ENCODE peak calls at places on chromosomes 3 and 15, in six cellular contexts. D is SK-N-SH, B is A549, L is heart right ventricle, G is right lobe of liver, Y is K562. E is an unnamed sample.

GRCh38 chr15:76875911-76876310 is 29.2 kb downstream of the SCAPER start:
- DNase-seq in B (no peak), G (no peak), L (no peak), Y (no peak), D (no peak), E (no peak)

GRCh38 chr3:11954312-11954934 is 49.8 kb upstream of the SYN2 start:
- DNase-seq in Y (no peak), D (peak), G (no peak), B (no peak), L (no peak), E (no peak)

GRCh38 chr3:46830801-46831200 is 32.4 kb downstream of the MYL3 start:
- DNase-seq in L (no peak), G (no peak), Y (no peak), D (no peak), B (no peak), E (no peak)

GRCh38 chr15:71806452-71806931 is 3.9 kb upstream of the NR2E3 start:
- DNase-seq in L (no peak), Y (no peak), B (peak), D (peak), G (no peak), E (no peak)

GRCh38 chr3:88151358-88151757 is 1.6 kb downstream of the C3orf38 start:
- DNase-seq in B (no peak), G (no peak), L (no peak), Y (no peak), D (no peak), E (no peak)

GRCh38 chr3:156455839-156456238 is 99.1 kb downstream of the SSR3 start:
- DNase-seq in L (no peak), Y (peak), D (no peak), G (no peak), B (peak), E (no peak)

GRCh38 chr3:36843065-36844051 is 79.0 kb upstream of the DCLK3 start:
- DNase-seq in D (peak), G (no peak), Y (peak), B (peak), L (no peak), E (no peak)

GRCh38 chr3:61601831-61602230 is 40.5 kb downstream of the PTPRG start:
- DNase-seq in B (no peak), D (no peak), L (peak), G (no peak), Y (no peak), E (no peak)

GRCh38 chr3:162956711-162957110 is 1460.1 kb downstream of the OTOL1 start:
- DNase-seq in B (no peak), G (no peak), L (no peak), D (no peak), Y (no peak), E (no peak)

GRCh38 chr3:41117398-41117870 is 81.9 kb upstream of the CTNNB1 start:
- DNase-seq in G (peak), B (peak), Y (peak), L (peak), D (no peak), E (peak)

GRCh38 chr3:131708216-131708615 is 205.4 kb upstream of the MRPL3 start:
- DNase-seq in D (no peak), L (no peak), Y (no peak), B (no peak), G (no peak), E (no peak)

GRCh38 chr3:51955893-51956770 is 951 bp downstream of the GPR62 start:
- DNase-seq in L (peak), D (peak), B (no peak), G (no peak), Y (no peak), E (peak)

GRCh38 chr3:5227812-5228211 is 40.3 kb downstream of the EDEM1 start:
- DNase-seq in D (no peak), B (no peak), G (no peak), Y (no peak), L (no peak), E (no peak)

GRCh38 chr3:188936597-188937107 is 235.1 kb upstream of the TPRG1 start:
- DNase-seq in Y (no peak), G (no peak), D (no peak), B (no peak), L (no peak), E (no peak)

GRCh38 chr3:12483364-12483763 is 916 bp upstream of the TSEN2 start:
- DNase-seq in D (no peak), G (no peak), L (no peak), Y (no peak), B (no peak), E (no peak)

GRCh38 chr3:18725668-18726407 is 300.7 kb upstream of the SATB1 start:
- DNase-seq in L (no peak), Y (no peak), D (no peak), G (no peak), B (no peak), E (no peak)

GRCh38 chr3:72722930-72723726 is 125.1 kb downstream of the SHQ1 start:
- DNase-seq in L (no peak), B (peak), Y (no peak), G (no peak), D (no peak), E (no peak)

GRCh38 chr15:99628374-99629001 is 62.7 kb downstream of the MEF2A start:
- DNase-seq in L (no peak), G (no peak), D (no peak), Y (no peak), B (peak), E (no peak)

GRCh38 chr3:149003653-149004305 is 12.4 kb downstream of the GYG1 start:
- DNase-seq in B (no peak), Y (no peak), G (no peak), D (no peak), L (no peak), E (no peak)

GRCh38 chr3:81752604-81753003 is 8.8 kb downstream of the GBE1 start:
- DNase-seq in L (no peak), G (no peak), B (no peak), Y (no peak), D (no peak), E (no peak)

GRCh38 chr3:51799879-51800757 is 21.1 kb upstream of the IQCF6 start:
- DNase-seq in Y (peak), L (peak), B (peak), G (no peak), D (peak), E (no peak)

GRCh38 chr15:70328137-70329115 is 230.7 kb upstream of the TLE3 start:
- DNase-seq in Y (no peak), D (no peak), B (no peak), G (no peak), L (peak), E (no peak)

GRCh38 chr3:64399205-64399800 is 174.0 kb upstream of the PRICKLE2 start:
- DNase-seq in B (peak), D (peak), L (peak), Y (peak), G (no peak), E (no peak)

GRCh38 chr15:86327230-86327865 is 247.7 kb downstream of the AGBL1 start:
- DNase-seq in G (no peak), Y (no peak), L (no peak), B (no peak), D (no peak), E (no peak)

GRCh38 chr3:163058190-163058854 is 1561.7 kb downstream of the OTOL1 start:
- DNase-seq in D (no peak), L (no peak), B (no peak), Y (no peak), G (no peak), E (no peak)

GRCh38 chr3:115943579-115943978 is 320.3 kb downstream of the GAP43 start:
- DNase-seq in Y (no peak), G (no peak), B (no peak), D (no peak), L (no peak), E (no peak)

GRCh38 chr3:133643611-133644010 is 18.1 kb downstream of the TOPBP1 start:
- DNase-seq in B (no peak), L (no peak), D (no peak), Y (no peak), G (no peak), E (no peak)

GRCh38 chr3:133644768-133645167 is 17.0 kb downstream of the TOPBP1 start:
- DNase-seq in L (no peak), Y (no peak), D (no peak), G (no peak), B (peak), E (no peak)

DNA sequence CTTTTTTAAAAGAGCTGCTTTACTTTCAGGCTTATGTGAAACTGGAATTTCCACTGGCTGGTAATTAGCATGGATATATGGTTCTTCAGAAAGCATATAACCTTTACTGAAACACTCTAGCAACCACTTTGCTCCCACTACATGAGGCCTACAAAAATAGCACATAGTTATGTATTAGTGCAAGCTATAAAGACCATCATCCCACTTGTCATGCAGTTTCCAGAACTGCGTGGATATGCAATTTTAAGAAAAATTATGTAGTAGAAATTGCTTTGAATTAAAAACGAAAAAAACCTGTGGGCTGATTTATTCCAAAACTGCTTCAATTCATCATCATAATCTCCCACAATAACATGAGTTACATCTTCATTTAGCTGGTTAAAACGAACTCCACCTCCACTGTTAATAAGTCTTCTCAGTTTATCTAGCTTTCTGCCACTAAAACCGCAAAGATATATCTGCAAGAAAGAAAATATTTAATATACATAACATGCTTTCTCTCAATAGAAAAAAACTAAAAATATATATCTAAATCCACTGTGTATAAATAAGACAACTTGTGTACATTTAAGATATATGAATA is 12.2 kb downstream of the TOPBP1 start:
- DNase-seq in G (no peak), D (no peak), Y (no peak), L (no peak), B (no peak), E (no peak)
- H3K27ac ChIP-seq in G (no peak), D (no peak), Y (no peak), L (no peak), B (no peak), E (no peak)

GRCh38 chr3:174891524-174892203 is 32.5 kb downstream of the NAALADL2 start:
- DNase-seq in B (peak), Y (no peak), L (no peak), D (no peak), G (no peak), E (no peak)
- TF ChIP-seq CTCF in B (no peak), Y (no peak), L (peak), D (no peak), G (no peak), E (no peak)

GRCh38 chr3:150256782-150257181 is 151.3 kb upstream of the TSC22D2 start:
- DNase-seq in G (no peak), Y (no peak), B (no peak), L (no peak), D (no peak), E (no peak)

GRCh38 chr3:150255416-150255815 is 152.7 kb upstream of the TSC22D2 start:
- DNase-seq in L (peak), G (peak), D (no peak), B (no peak), Y (no peak), E (no peak)

GRCh38 chr3:150253622-150254021 is 154.5 kb upstream of the TSC22D2 start:
- DNase-seq in D (no peak), Y (no peak), G (no peak), L (peak), B (no peak), E (no peak)

GRCh38 chr3:150254199-150254786 is 153.8 kb upstream of the TSC22D2 start:
- DNase-seq in Y (no peak), G (no peak), L (peak), D (no peak), B (no peak), E (no peak)

DNA sequence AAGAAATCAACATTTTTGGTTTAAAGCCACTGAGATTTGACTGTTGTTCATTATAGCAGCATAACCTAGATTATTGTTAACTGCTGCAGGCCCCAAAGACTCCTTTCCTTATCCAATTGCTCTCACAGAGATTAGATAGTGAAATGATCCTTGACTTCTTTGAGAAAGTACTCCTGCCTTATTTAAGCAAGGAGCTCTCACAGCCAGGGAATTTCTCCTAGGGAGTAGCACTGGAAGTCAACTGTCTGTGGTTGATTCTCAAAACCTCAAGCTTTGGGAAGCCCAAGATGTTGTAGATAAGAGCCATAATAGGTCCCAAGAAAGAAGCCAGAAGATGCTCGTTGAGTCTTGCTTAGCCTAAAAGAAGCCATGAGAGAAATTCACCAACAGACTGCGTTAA is 151.8 kb upstream of the TSC22D2 start:
- DNase-seq in B (no peak), D (no peak), G (no peak), L (no peak), Y (no peak), E (no peak)
- H3K27ac ChIP-seq in B (no peak), D (no peak), G (no peak), L (no peak), Y (no peak), E (no peak)

GRCh38 chr15:32918481-32919026 is 200.8 kb downstream of the GREM1 start:
- DNase-seq in B (no peak), L (no peak), G (no peak), D (no peak), Y (no peak), E (no peak)

GRCh38 chr15:32922541-32922940 is 204.7 kb downstream of the GREM1 start:
- DNase-seq in L (no peak), B (no peak), Y (no peak), D (no peak), G (no peak), E (no peak)

GRCh38 chr15:32927124-32927523 is 209.3 kb downstream of the GREM1 start:
- DNase-seq in G (no peak), Y (no peak), L (no peak), B (no peak), D (no peak), E (no peak)

GRCh38 chr15:32919749-32920414 is 202.1 kb downstream of the GREM1 start:
- DNase-seq in B (no peak), L (no peak), Y (no peak), G (no peak), D (no peak), E (no peak)

DNA sequence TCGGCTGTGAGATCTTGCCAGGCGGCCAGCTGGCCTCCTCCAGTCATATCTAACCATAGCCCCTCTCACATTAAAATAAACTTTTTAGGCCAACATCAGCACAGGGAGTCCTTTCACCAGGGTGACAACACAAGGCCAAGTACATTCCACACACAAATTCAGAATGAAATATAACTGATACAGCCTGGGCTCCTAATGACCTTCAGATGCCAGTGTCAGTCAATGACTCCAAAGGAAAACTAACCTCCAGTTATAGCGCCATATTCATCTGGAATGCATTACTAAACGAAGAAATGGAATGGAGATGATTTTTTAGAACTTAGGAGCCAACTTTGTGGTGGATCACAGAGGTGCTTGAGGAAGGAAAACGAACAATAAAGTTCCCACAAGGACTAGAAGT is 205.4 kb downstream of the GREM1 start:
- DNase-seq in G (no peak), B (no peak), D (no peak), L (no peak), Y (no peak), E (no peak)
- TF ChIP-seq CTCF in G (no peak), B (no peak), D (no peak), L (no peak), Y (no peak), E (no peak)

E was measured in RWPE2.